ENCODE peak calls at places on chromosomes 11 and 22, in eight cellular contexts. L, Z, E, T, C, N, F and B are unnamed samples.

GRCh38 chr11:11243790-11244469 is 109.1 kb downstream of the CSNK2A3 start:
- DNase-seq in E (no peak), L (no peak), F (peak; percentile 10), T (peak; percentile 65), C (no peak), Z (no peak), N (peak; percentile 17), B (no peak)

GRCh38 chr22:26573026-26573662 is 16.8 kb downstream of the TPST2 start:
- DNase-seq in T (no peak), Z (no peak), N (peak; percentile 65), C (no peak), F (no peak), L (no peak), E (no peak), B (peak; percentile 94)

GRCh38 chr11:129023968-129024676 is 81.5 kb upstream of the TP53AIP1 start:
- DNase-seq in T (peak; percentile 81), L (no peak), C (no peak), F (no peak), Z (peak; percentile 52), E (no peak), N (no peak), B (no peak)

GRCh38 chr11:103892603-103893002 is 143.8 kb upstream of the DDI1 start:
- DNase-seq in L (peak; percentile 59), C (no peak), E (no peak), Z (no peak), F (no peak), T (peak; percentile 2), N (peak; percentile 26), B (no peak)

GRCh38 chr22:44683237-44683636 is 18.8 kb upstream of the PRR5 start:
- DNase-seq in E (no peak), C (no peak), T (no peak), L (no peak), F (no peak), N (no peak), Z (no peak), B (no peak)

GRCh38 chr11:72038491-72038890 is 39.8 kb downstream of the IL18BP start:
- DNase-seq in L (peak; percentile 47), Z (peak; percentile 71), N (peak; percentile 76), F (no peak), C (no peak), E (no peak), T (no peak), B (no peak)

GRCh38 chr11:26245046-26245445 is 86.9 kb upstream of the ANO3 start:
- DNase-seq in E (no peak), F (no peak), Z (no peak), N (no peak), L (peak; percentile 88), T (no peak), C (no peak), B (no peak)

GRCh38 chr22:40180403-40180802 is 2.7 kb downstream of the TNRC6B start:
- DNase-seq in N (no peak), L (no peak), E (no peak), F (no peak), C (no peak), T (no peak), Z (no peak), B (no peak)

GRCh38 chr11:27088353-27088752 is 47.7 kb downstream of the BBOX1 start:
- DNase-seq in L (no peak), N (no peak), F (peak; percentile 2), C (no peak), Z (no peak), T (no peak), E (no peak), B (no peak)